ENCODE peak calls at places on chromosomes 11 and 22, in six cellular contexts. N is H1, M is H9, U is neuronal stem cell, Z is mesenchymal stem cell, W is trophoblast cell. L is an unnamed sample.

GRCh38 chr22:33918676-33919590 is 1.3 kb downstream of the LARGE1 start:
- DNase-seq in M (no peak), W (peak; percentile 38), N (no peak), U (no peak), Z (peak; percentile 55), L (peak; percentile 45)

GRCh38 chr11:69546735-69547370 is 65.4 kb downstream of the LINC01488 start:
- DNase-seq in U (no peak), N (no peak), Z (no peak), W (no peak), M (no peak), L (no peak)

GRCh38 chr11:18313985-18314763 is 7.8 kb downstream of the HPS5 start:
- DNase-seq in U (no peak), Z (peak; percentile 54), N (no peak), W (peak; percentile 74), M (no peak), L (peak; percentile 36)

GRCh38 chr11:23574149-23574548 is 713.9 kb upstream of the CCDC179 start:
- DNase-seq in U (no peak), Z (no peak), W (no peak), M (no peak), N (no peak), L (no peak)

GRCh38 chr11:83845797-83846196 is 559.6 kb upstream of the CCDC90B start:
- DNase-seq in W (no peak), U (no peak), M (no peak), N (no peak), Z (no peak), L (no peak)

GRCh38 chr22:41589260-41589600 is 410 bp downstream of the PMM1 start:
- DNase-seq in N (peak; percentile 59), W (no peak), M (no peak), U (peak; percentile 14), Z (peak; percentile 54), L (no peak)

GRCh38 chr11:39990413-39990812 is 1469.0 kb downstream of the LRRC4C start:
- DNase-seq in N (no peak), U (no peak), W (no peak), M (no peak), Z (peak; percentile 24), L (no peak)

GRCh38 chr11:72585762-72586590 is 88.2 kb downstream of the PDE2A start:
- DNase-seq in N (peak; percentile 82), U (peak; percentile 66), W (peak; percentile 91), M (peak; percentile 85), Z (peak; percentile 52), L (peak; percentile 44)

GRCh38 chr22:38455063-38455529 is at the start of gene KCNJ4:
- DNase-seq in Z (no peak), N (no peak), M (no peak), W (no peak), U (no peak), L (no peak)

GRCh38 chr11:66294626-66295620 is 3.2 kb downstream of the TMEM151A start:
- DNase-seq in N (no peak), Z (no peak), W (no peak), M (no peak), U (no peak), L (no peak)

GRCh38 chr22:35314161-35314942 is 14.7 kb downstream of the TOM1 start:
- DNase-seq in N (no peak), Z (no peak), W (no peak), U (no peak), M (peak; percentile 59), L (no peak)

GRCh38 chr11:70054020-70054419 is 24.1 kb upstream of the ANO1 start:
- DNase-seq in W (no peak), U (no peak), M (peak; percentile 16), Z (no peak), N (peak; percentile 27), L (no peak)

GRCh38 chr11:61007383-61007970 is 36.0 kb downstream of the CD6 start:
- DNase-seq in M (peak; percentile 52), Z (no peak), W (peak; percentile 36), N (no peak), U (no peak), L (no peak)

GRCh38 chr11:68471360-68472340 is 11.1 kb downstream of the PPP6R3 start:
- DNase-seq in U (no peak), W (no peak), M (no peak), Z (no peak), N (peak; percentile 35), L (peak; percentile 29)

GRCh38 chr11:17013548-17014320 is 480 bp downstream of the PLEKHA7 start:
- DNase-seq in U (peak; percentile 3), M (peak; percentile 65), Z (no peak), N (peak; percentile 80), W (peak; percentile 9), L (no peak)

GRCh38 chr22:37273846-37274225 is 8.5 kb upstream of the CYTH4 start:
- DNase-seq in Z (no peak), W (no peak), N (no peak), M (no peak), U (no peak), L (no peak)

GRCh38 chr11:68506908-68507307 is 46.4 kb downstream of the PPP6R3 start:
- DNase-seq in Z (no peak), U (no peak), M (no peak), N (no peak), W (no peak), L (no peak)

GRCh38 chr11:68528630-68529029 is 68.1 kb downstream of the PPP6R3 start:
- DNase-seq in M (no peak), Z (peak; percentile 53), W (no peak), U (no peak), N (no peak), L (no peak)

GRCh38 chr11:72589802-72590761 is 84.1 kb downstream of the PDE2A start:
- DNase-seq in U (peak; percentile 63), M (peak; percentile 90), W (peak; percentile 44), Z (peak; percentile 35), N (peak; percentile 88), L (no peak)

GRCh38 chr11:45470151-45471001 is 184.2 kb upstream of the SYT13 start:
- DNase-seq in N (no peak), U (no peak), W (no peak), Z (peak; percentile 16), M (no peak), L (no peak)

GRCh38 chr11:65216830-65217229 is 35.1 kb downstream of the CAPN1 start:
- DNase-seq in Z (no peak), M (peak; percentile 44), W (no peak), U (no peak), N (no peak), L (no peak)

GRCh38 chr11:83220279-83220678 is 26.8 kb downstream of the ANKRD42 start:
- DNase-seq in Z (no peak), W (peak; percentile 37), U (no peak), N (no peak), M (no peak), L (no peak)

GRCh38 chr11:104163100-104164027 is 583 bp downstream of the PDGFD start:
- DNase-seq in M (peak; percentile 66), U (peak; percentile 11), Z (peak; percentile 23), N (peak; percentile 61), W (no peak), L (peak; percentile 20)

GRCh38 chr11:66546966-66547661 is 411 bp downstream of the ACTN3 start:
- DNase-seq in Z (no peak), W (peak; percentile 33), U (peak; percentile 29), M (no peak), N (peak; percentile 75), L (no peak)

GRCh38 chr11:109041876-109042275 is 377.0 kb downstream of the DDX10 start:
- DNase-seq in Z (peak; percentile 5), U (no peak), W (no peak), N (no peak), M (no peak), L (peak; percentile 46)

GRCh38 chr11:17014321-17014773 is at the start of gene PLEKHA7:
- DNase-seq in Z (no peak), U (peak; percentile 21), M (no peak), N (no peak), W (peak; percentile 29), L (no peak)

GRCh38 chr11:65100674-65101350 is 4.8 kb downstream of the VPS51 start:
- DNase-seq in N (no peak), U (no peak), M (no peak), W (no peak), Z (no peak), L (no peak)

DNA sequence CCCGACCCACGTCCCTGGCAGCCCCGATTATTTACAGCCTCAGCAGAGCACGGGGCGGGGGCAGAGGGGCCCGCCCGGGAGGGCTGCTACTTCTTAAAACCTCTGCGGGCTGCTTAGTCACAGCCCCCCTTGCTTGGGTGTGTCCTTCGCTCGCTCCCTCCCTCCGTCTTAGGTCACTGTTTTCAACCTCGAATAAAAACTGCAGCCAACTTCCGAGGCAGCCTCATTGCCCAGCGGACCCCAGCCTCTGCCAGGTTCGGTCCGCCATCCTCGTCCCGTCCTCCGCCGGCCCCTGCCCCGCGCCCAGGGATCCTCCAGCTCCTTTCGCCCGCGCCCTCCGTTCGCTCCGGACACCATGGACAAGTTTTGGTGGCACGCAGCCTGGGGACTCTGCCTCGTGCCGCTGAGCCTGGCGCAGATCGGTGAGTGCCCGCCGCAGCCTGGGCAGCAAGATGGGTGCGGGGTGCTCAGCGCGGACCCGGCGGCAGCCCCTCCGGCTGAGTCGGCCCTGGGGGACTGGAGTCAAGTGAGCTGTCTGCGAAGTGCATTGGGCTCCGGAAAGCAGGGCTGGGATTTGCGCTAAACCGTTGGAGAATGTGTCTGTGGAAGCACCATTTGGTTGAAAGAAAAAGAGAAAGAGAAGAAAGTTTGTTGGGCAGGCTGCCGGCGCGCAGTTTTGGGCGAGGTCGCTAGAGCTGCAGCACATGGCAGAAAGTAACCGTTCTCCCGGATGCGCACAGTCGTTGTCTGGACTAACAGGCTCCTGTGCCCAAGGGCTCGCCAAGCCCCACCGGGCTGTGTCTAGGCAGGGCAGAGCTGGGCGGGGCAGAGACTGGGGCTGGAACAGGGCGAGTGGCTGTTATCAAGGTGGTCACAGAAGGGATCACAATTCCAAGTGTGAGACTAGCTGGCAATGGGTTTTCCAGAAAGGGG is at the start of gene CD44:
- DNase-seq in U (peak; percentile 18), N (peak; percentile 73), W (peak; percentile 42), Z (peak; percentile 88), M (peak; percentile 66), L (peak; percentile 86)
- H4K91ac ChIP-seq in U (no peak within 1 kb of the TSS), N (peak within 1 kb of the TSS; percentile 96), W (peak within 1 kb of the TSS; percentile 8), Z (peak within 1 kb of the TSS; percentile 97), M (no peak within 1 kb of the TSS), L (peak within 1 kb of the TSS; percentile 97)

GRCh38 chr11:77190331-77191075 is 62.5 kb downstream of the MYO7A start:
- DNase-seq in U (no peak), W (no peak), Z (no peak), N (no peak), M (no peak), L (no peak)
- H4K91ac ChIP-seq in U (no peak overlapping the region), W (no peak overlapping the region), Z (no peak overlapping the region), N (no peak overlapping the region), M (no peak overlapping the region), L (no peak overlapping the region)

GRCh38 chr11:111105566-111105965 is 140.0 kb upstream of the POU2AF2 start:
- DNase-seq in M (no peak), N (no peak), Z (no peak), W (no peak), U (no peak), L (peak; percentile 69)

GRCh38 chr11:111112614-111113013 is 132.9 kb upstream of the POU2AF2 start:
- DNase-seq in N (no peak), W (no peak), M (no peak), Z (no peak), U (no peak), L (no peak)

GRCh38 chr11:111101836-111102235 is 143.7 kb upstream of the POU2AF2 start:
- DNase-seq in M (no peak), Z (no peak), N (no peak), U (no peak), W (peak; percentile 1), L (no peak)

GRCh38 chr11:111107501-111107900 is 138.0 kb upstream of the POU2AF2 start:
- DNase-seq in W (no peak), M (no peak), N (no peak), U (no peak), Z (no peak), L (no peak)
- H4K91ac ChIP-seq in W (no peak overlapping the region), M (no peak overlapping the region), N (no peak overlapping the region), U (no peak overlapping the region), Z (no peak overlapping the region), L (no peak overlapping the region)

GRCh38 chr22:30313527-30314385 is 13.0 kb downstream of the TBC1D10A start:
- DNase-seq in Z (no peak), M (no peak), W (peak; percentile 54), N (no peak), U (no peak), L (no peak)
- H4K91ac ChIP-seq in Z (peak overlapping the region; percentile 34), M (no peak overlapping the region), W (peak overlapping the region; percentile 8), N (no peak overlapping the region), U (no peak overlapping the region), L (peak overlapping the region; percentile 19)

L was measured in IMR-90.